ENCODE peak calls at places on chromosome 2, in nine cellular contexts. H, O, S, W, T, J, V, X and I are unnamed samples.

GRCh38 chr2:17791121-17791902 is 24.9 kb upstream of the MSGN1 start:
- DNase-seq in H (peak; percentile 59), O (no peak), S (no peak), W (no peak), T (no peak), J (no peak), V (no peak), X (peak; percentile 78), I (no peak)

GRCh38 chr2:168062054-168062453 is 185.3 kb downstream of the STK39 start:
- DNase-seq in H (no peak), O (no peak), S (no peak), W (no peak), T (no peak), J (no peak), V (no peak), X (no peak), I (no peak)

GRCh38 chr2:224217962-224218347 is 178.9 kb upstream of the SERPINE2 start:
- DNase-seq in H (peak; percentile 28), O (peak; percentile 92), S (no peak), W (no peak), T (no peak), J (no peak), V (peak; percentile 29), X (peak; percentile 90), I (no peak)

GRCh38 chr2:185979546-185980071 is 241.0 kb downstream of the FSIP2 start:
- DNase-seq in H (no peak), O (peak; percentile 8), S (peak; percentile 24), W (no peak), T (no peak), J (no peak), V (peak; percentile 95), X (no peak), I (no peak)

GRCh38 chr2:84878459-84878858 is 2.4 kb downstream of the TRABD2A start:
- DNase-seq in H (no peak), O (no peak), S (no peak), W (no peak), T (no peak), J (no peak), V (no peak), X (no peak), I (no peak)

GRCh38 chr2:96815326-96816126 is 542 bp upstream of the CNNM3 start:
- DNase-seq in H (no peak), O (no peak), S (peak; percentile 82), W (no peak), T (no peak), J (peak; percentile 55), V (peak; percentile 11), X (no peak), I (no peak)

GRCh38 chr2:85799215-85799956 is 45.6 kb downstream of the ATOH8 start:
- DNase-seq in H (no peak), O (peak; percentile 82), S (no peak), W (peak; percentile 74), T (no peak), J (no peak), V (peak; percentile 65), X (no peak), I (no peak)

GRCh38 chr2:21676676-21677075 is 552.9 kb downstream of the TDRD15 start:
- DNase-seq in H (no peak), O (no peak), S (no peak), W (no peak), T (no peak), J (no peak), V (peak; percentile 22), X (peak; percentile 9), I (no peak)

GRCh38 chr2:64262816-64263215 is 118.6 kb upstream of the PELI1 start:
- DNase-seq in H (no peak), O (no peak), S (no peak), W (no peak), T (no peak), J (no peak), V (peak; percentile 21), X (no peak), I (no peak)

GRCh38 chr2:84846041-84846663 is 34.7 kb downstream of the TRABD2A start:
- DNase-seq in H (no peak), O (no peak), S (no peak), W (no peak), T (peak; percentile 84), J (no peak), V (no peak), X (peak; percentile 64), I (no peak)

GRCh38 chr2:105329561-105330495 is at the start of gene TGFBRAP1:
- DNase-seq in H (no peak), O (peak; percentile 68), S (peak; percentile 65), W (peak; percentile 72), T (peak; percentile 66), J (peak; percentile 71), V (peak; percentile 27), X (no peak), I (peak; percentile 69)

GRCh38 chr2:235669269-235669831 is 175.5 kb downstream of the AGAP1 start:
- DNase-seq in H (no peak), O (peak; percentile 68), S (peak; percentile 89), W (peak; percentile 86), T (peak; percentile 48), J (peak; percentile 73), V (peak; percentile 72), X (peak; percentile 24), I (peak; percentile 72)

GRCh38 chr2:28870146-28870891 is at the start of gene TRMT61B:
- DNase-seq in H (peak; percentile 69), O (peak; percentile 96), S (peak; percentile 98), W (peak; percentile 99), T (peak; percentile 96), J (peak; percentile 98), V (peak; percentile 93), X (peak; percentile 84), I (peak; percentile 98)

GRCh38 chr2:138537170-138537915 is 35.8 kb downstream of the SPOPL start:
- DNase-seq in H (no peak), O (no peak), S (no peak), W (no peak), T (no peak), J (no peak), V (no peak), X (no peak), I (no peak)

GRCh38 chr2:182280128-182280527 is 146.7 kb downstream of the PDE1A start:
- DNase-seq in H (no peak), O (no peak), S (no peak), W (no peak), T (no peak), J (no peak), V (peak; percentile 11), X (peak; percentile 28), I (no peak)

GRCh38 chr2:199677881-199678280 is 173.1 kb downstream of the FTCDNL1 start:
- DNase-seq in H (no peak), O (no peak), S (no peak), W (no peak), T (no peak), J (no peak), V (no peak), X (no peak), I (no peak)

GRCh38 chr2:216016581-216016980 is 3.2 kb upstream of the MREG start:
- DNase-seq in H (no peak), O (no peak), S (no peak), W (no peak), T (peak; percentile 33), J (no peak), V (no peak), X (no peak), I (no peak)

GRCh38 chr2:233404227-233404626 is 49.9 kb downstream of the DGKD start:
- DNase-seq in H (no peak), O (no peak), S (peak; percentile 76), W (no peak), T (peak; percentile 78), J (peak; percentile 56), V (peak; percentile 46), X (no peak), I (no peak)

GRCh38 chr2:148533004-148533403 is 111.5 kb upstream of the EPC2 start:
- DNase-seq in H (no peak), O (no peak), S (no peak), W (no peak), T (no peak), J (no peak), V (no peak), X (no peak), I (no peak)

GRCh38 chr2:224405412-224405811 is 3.5 kb upstream of the FAM124B start:
- DNase-seq in H (no peak), O (no peak), S (no peak), W (no peak), T (no peak), J (no peak), V (no peak), X (no peak), I (no peak)

GRCh38 chr2:13289310-13289709 is 572.6 kb downstream of the TRIB2 start:
- DNase-seq in H (no peak), O (no peak), S (no peak), W (no peak), T (no peak), J (no peak), V (no peak), X (no peak), I (no peak)
- H3K4me3 ChIP-seq in H (no peak overlapping the region), O (no peak overlapping the region), S (no peak overlapping the region), W (no peak overlapping the region), T (no peak overlapping the region), J (no peak overlapping the region), V (no peak overlapping the region), X (no peak overlapping the region), I (no peak overlapping the region)

GRCh38 chr2:46001741-46002506 is 295.3 kb upstream of the EPAS1 start:
- DNase-seq in H (no peak), O (no peak), S (no peak), W (no peak), T (no peak), J (no peak), V (no peak), X (no peak), I (no peak)
- H3K4me3 ChIP-seq in H (no peak overlapping the region), O (no peak overlapping the region), S (no peak overlapping the region), W (no peak overlapping the region), T (no peak overlapping the region), J (no peak overlapping the region), V (no peak overlapping the region), X (no peak overlapping the region), I (no peak overlapping the region)

GRCh38 chr2:44768438-44769236 is 172.9 kb upstream of the SIX3 start:
- DNase-seq in H (no peak), O (no peak), S (peak; percentile 61), W (no peak), T (no peak), J (no peak), V (no peak), X (no peak), I (no peak)
- H3K4me3 ChIP-seq in H (no peak overlapping the region), O (no peak overlapping the region), S (no peak overlapping the region), W (peak overlapping the region; percentile 44), T (no peak overlapping the region), J (no peak overlapping the region), V (no peak overlapping the region), X (peak overlapping the region; percentile 12), I (no peak overlapping the region)

GRCh38 chr2:157334335-157334734 is 8.7 kb upstream of the ERMN start:
- DNase-seq in H (no peak), O (no peak), S (no peak), W (no peak), T (no peak), J (no peak), V (no peak), X (no peak), I (no peak)
- H3K4me3 ChIP-seq in H (no peak overlapping the region), O (no peak overlapping the region), S (no peak overlapping the region), W (no peak overlapping the region), T (no peak overlapping the region), J (no peak overlapping the region), V (no peak overlapping the region), X (no peak overlapping the region), I (no peak overlapping the region)

GRCh38 chr2:66508358-66509071 is 73.6 kb downstream of the MEIS1 start:
- DNase-seq in H (no peak), O (no peak), S (peak; percentile 22), W (no peak), T (no peak), J (peak; percentile 37), V (no peak), X (peak; percentile 60), I (no peak)
- H3K4me3 ChIP-seq in H (no peak overlapping the region), O (no peak overlapping the region), S (no peak overlapping the region), W (no peak overlapping the region), T (no peak overlapping the region), J (no peak overlapping the region), V (no peak overlapping the region), X (peak overlapping the region; percentile 2), I (no peak overlapping the region)